ENCODE peak calls at places on chromosomes 11 and 22, in seven cellular contexts. U is fibroblast of pulmonary artery; E is CD8-positive, alpha-beta T cell; K is mesenchymal stem cell; B is GM23338; H is epithelial cell of esophagus; N is neuronal stem cell. F is an unnamed sample.

GRCh38 chr11:76640540-76640939 is 30.0 kb downstream of the LRRC32 start:
- DNase-seq in E (no peak), H (no peak), N (peak), B (no peak), K (no peak), U (no peak), F (no peak)

GRCh38 chr22:39558254-39558727 is 12.3 kb upstream of the CACNA1I start:
- DNase-seq in U (no peak), N (no peak), K (no peak), H (no peak), E (no peak), B (peak), F (no peak)

GRCh38 chr11:95108671-95109551 is 19.3 kb downstream of the ENDOD1 start:
- DNase-seq in K (peak), H (peak), U (peak), B (no peak), E (no peak), N (no peak), F (no peak)

GRCh38 chr11:67271212-67271547 is 4.9 kb downstream of the GRK2 start:
- DNase-seq in H (no peak), N (no peak), B (no peak), K (no peak), E (no peak), U (no peak), F (no peak)

GRCh38 chr11:78510597-78510996 is 64.1 kb downstream of the NARS2 start:
- DNase-seq in B (no peak), U (no peak), H (no peak), K (no peak), E (no peak), N (no peak), F (no peak)

GRCh38 chr11:9310485-9310884 is 3.9 kb downstream of the TMEM41B start:
- DNase-seq in U (no peak), B (no peak), E (no peak), N (no peak), K (no peak), H (no peak), F (no peak)

GRCh38 chr11:69828276-69828970 is 9.2 kb upstream of the FGF3 start:
- DNase-seq in E (no peak), B (no peak), H (no peak), K (no peak), N (peak), U (no peak), F (no peak)

GRCh38 chr11:102279641-102280170 is 37.6 kb upstream of the BIRC3 start:
- DNase-seq in B (peak), K (peak), H (peak), E (no peak), N (no peak), U (peak), F (no peak)

GRCh38 chr22:44530569-44530968 is 32.5 kb upstream of the RTL6 start:
- DNase-seq in K (no peak), N (no peak), H (no peak), U (no peak), B (no peak), E (no peak), F (no peak)

GRCh38 chr11:36008576-36008975 is 64.7 kb downstream of the LDLRAD3 start:
- DNase-seq in U (peak), K (no peak), H (peak), N (no peak), B (no peak), E (no peak), F (no peak)

GRCh38 chr22:45640291-45640940 is 31.2 kb upstream of the ATXN10 start:
- DNase-seq in B (no peak), E (no peak), H (no peak), U (no peak), N (no peak), K (no peak), F (peak)

GRCh38 chr22:35914665-35915476 is 113.8 kb downstream of the RBFOX2 start:
- DNase-seq in K (peak), B (peak), U (peak), H (peak), N (peak), E (no peak), F (peak)

GRCh38 chr11:33187851-33188722 is 26.8 kb upstream of the CSTF3 start:
- DNase-seq in U (no peak), H (no peak), N (no peak), B (peak), K (no peak), E (no peak), F (no peak)

GRCh38 chr11:36566407-36567053 is 1.3 kb upstream of the RAG1 start:
- DNase-seq in H (no peak), B (no peak), N (no peak), E (no peak), U (no peak), K (no peak), F (peak)

GRCh38 chr22:17109113-17109865 is 11.9 kb downstream of the TMEM121B start:
- DNase-seq in U (no peak), N (no peak), H (no peak), E (no peak), K (no peak), B (no peak), F (no peak)

GRCh38 chr11:63915961-63916836 is 765 bp downstream of the RCOR2 start:
- DNase-seq in N (no peak), K (peak), B (peak), U (peak), H (no peak), E (peak), F (no peak)

GRCh38 chr11:1435820-1436467 is 46.2 kb downstream of the BRSK2 start:
- DNase-seq in H (no peak), K (no peak), U (no peak), B (peak), N (no peak), E (no peak), F (peak)

GRCh38 chr22:44399196-44399837 is 86.6 kb upstream of the SHISAL1 start:
- DNase-seq in B (no peak), E (no peak), U (no peak), N (no peak), K (no peak), H (no peak), F (peak)

GRCh38 chr11:16812274-16812673 is 73.8 kb downstream of the C11orf58 start:
- DNase-seq in U (no peak), E (no peak), B (no peak), H (no peak), N (peak), K (no peak), F (no peak)

GRCh38 chr11:30549565-30549964 is 36.6 kb downstream of the MPPED2 start:
- DNase-seq in E (no peak), H (no peak), U (no peak), N (no peak), B (no peak), K (no peak), F (no peak)

GRCh38 chr11:30545507-30545906 is 40.6 kb downstream of the MPPED2 start:
- DNase-seq in B (no peak), K (no peak), E (no peak), N (no peak), U (no peak), H (no peak), F (no peak)

GRCh38 chr11:30546334-30546733 is 39.8 kb downstream of the MPPED2 start:
- DNase-seq in B (peak), E (no peak), U (no peak), N (no peak), H (no peak), K (no peak), F (no peak)
- H3K4me3 ChIP-seq in B (peak), E (no peak), U (no peak), N (no peak), H (no peak), K (no peak), F (no peak)

GRCh38 chr22:30880847-30881246 is 87.7 kb downstream of the MORC2 start:
- DNase-seq in U (no peak), N (no peak), K (no peak), H (no peak), E (no peak), B (no peak), F (no peak)

GRCh38 chr22:30883586-30884145 is 84.9 kb downstream of the MORC2 start:
- DNase-seq in E (no peak), N (no peak), K (no peak), U (no peak), H (no peak), B (no peak), F (no peak)

GRCh38 chr22:30882974-30883533 is 85.5 kb downstream of the MORC2 start:
- DNase-seq in E (no peak), H (no peak), N (no peak), U (no peak), K (no peak), B (no peak), F (no peak)

GRCh38 chr22:30881361-30882180 is 87.0 kb downstream of the MORC2 start:
- DNase-seq in N (peak), K (no peak), U (no peak), B (peak), E (no peak), H (no peak), F (no peak)

GRCh38 chr22:30882181-30882771 is 86.3 kb downstream of the MORC2 start:
- DNase-seq in K (no peak), N (no peak), E (no peak), H (no peak), B (no peak), U (no peak), F (no peak)
- H3K4me3 ChIP-seq in K (no peak), N (no peak), E (no peak), H (no peak), B (no peak), U (no peak), F (no peak)

GRCh38 chr11:133946018-133946417 is 10.8 kb downstream of the IGSF9B start:
- DNase-seq in E (no peak), U (no peak), H (no peak), B (no peak), N (no peak), K (no peak), F (no peak)

GRCh38 chr11:133945087-133945974 is 11.4 kb downstream of the IGSF9B start:
- DNase-seq in E (peak), H (no peak), U (peak), K (no peak), B (no peak), N (no peak), F (peak)

GRCh38 chr11:133948711-133949110 is 8.1 kb downstream of the IGSF9B start:
- DNase-seq in K (no peak), U (no peak), E (no peak), H (no peak), B (no peak), N (no peak), F (no peak)

GRCh38 chr11:133947298-133947905 is 9.4 kb downstream of the IGSF9B start:
- DNase-seq in H (peak), B (peak), U (peak), K (peak), N (peak), E (peak), F (peak)

GRCh38 chr11:133946541-133947297 is 10.0 kb downstream of the IGSF9B start:
- DNase-seq in N (no peak), K (no peak), B (peak), H (no peak), E (peak), U (no peak), F (no peak)
- H3K4me3 ChIP-seq in N (no peak), K (no peak), B (no peak), H (no peak), E (no peak), U (no peak), F (no peak)

GRCh38 chr11:11478687-11479086 is 125.6 kb upstream of the CSNK2A3 start:
- DNase-seq in E (no peak), H (no peak), K (no peak), U (no peak), N (no peak), B (peak), F (no peak)

GRCh38 chr11:11478021-11478420 is 125.0 kb upstream of the CSNK2A3 start:
- DNase-seq in N (no peak), U (no peak), H (peak), E (no peak), K (no peak), B (no peak), F (no peak)

GRCh38 chr11:11480951-11481350 is 127.9 kb upstream of the CSNK2A3 start:
- DNase-seq in B (no peak), H (no peak), E (no peak), N (no peak), K (no peak), U (no peak), F (no peak)

GRCh38 chr11:11476499-11476898 is 123.4 kb upstream of the CSNK2A3 start:
- DNase-seq in U (no peak), H (peak), B (no peak), N (no peak), K (no peak), E (no peak), F (no peak)

DNA sequence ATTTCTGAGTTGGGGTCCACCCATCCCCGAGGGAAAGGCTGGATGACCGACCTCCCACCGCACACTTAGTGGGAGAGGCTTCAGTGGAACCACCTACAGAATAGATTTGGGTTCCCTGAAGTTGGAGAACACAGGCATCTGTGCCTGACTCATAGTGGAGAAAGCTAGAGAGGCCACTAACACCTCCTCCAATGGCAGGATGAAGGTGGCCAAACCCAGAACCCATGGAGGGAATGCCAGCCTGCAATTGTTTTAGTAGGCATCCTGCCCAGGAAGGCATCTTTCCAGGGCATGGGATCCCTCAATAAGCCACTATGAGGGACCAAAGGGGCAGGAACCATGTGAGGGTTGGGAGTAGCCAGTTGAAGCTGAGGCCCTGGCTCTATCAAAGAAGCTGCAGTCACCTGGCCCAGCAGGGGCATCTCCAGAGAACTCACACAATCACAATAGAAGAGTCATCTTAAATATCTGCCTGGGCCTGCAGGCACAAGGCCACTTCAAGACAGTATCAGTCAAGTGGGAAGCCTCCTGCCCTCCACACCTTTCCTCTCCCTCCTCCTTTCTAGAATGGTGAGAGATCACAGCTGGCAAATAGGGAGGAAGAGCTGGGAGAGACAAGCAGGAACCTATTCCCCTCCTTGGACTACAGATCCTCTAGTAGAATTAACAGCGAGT is 124.1 kb upstream of the CSNK2A3 start:
- DNase-seq in N (no peak), K (no peak), B (no peak), E (no peak), U (no peak), H (peak), F (no peak)
- H3K4me3 ChIP-seq in N (no peak), K (no peak), B (no peak), E (no peak), U (no peak), H (no peak), F (no peak)

GRCh38 chr22:46767249-46767985 is 5.0 kb downstream of the TBC1D22A start:
- DNase-seq in E (no peak), U (no peak), B (no peak), H (no peak), K (no peak), N (no peak), F (no peak)
- H3K4me3 ChIP-seq in E (no peak), U (no peak), B (no peak), H (no peak), K (no peak), N (no peak), F (no peak)